ENCODE peak calls at places on chromosomes 5 and 9, in four cellular contexts. I, D, N and P are unnamed samples.

GRCh38 chr5:180390441-180391190 is 37.5 kb upstream of the GFPT2 start:
- DNase-seq in I (no peak), D (no peak), N (peak; percentile 10), P (peak; percentile 28)

GRCh38 chr5:141945511-141946024 is 12.4 kb downstream of the PCDH12 start:
- DNase-seq in I (no peak), D (no peak), N (no peak), P (peak; percentile 54)

GRCh38 chr9:97675655-97676054 is 21.5 kb downstream of the XPA start:
- DNase-seq in I (no peak), D (no peak), N (no peak), P (no peak)

GRCh38 chr5:126808619-126809018 is 31.7 kb downstream of the LMNB1 start:
- DNase-seq in I (peak; percentile 15), D (no peak), N (peak; percentile 31), P (peak; percentile 35)

GRCh38 chr9:93298498-93299417 is 114.8 kb downstream of the WNK2 start:
- DNase-seq in I (peak; percentile 86), D (no peak), N (peak; percentile 3), P (no peak)

GRCh38 chr9:2262809-2263510 is 247.8 kb downstream of the SMARCA2 start:
- DNase-seq in I (no peak), D (no peak), N (no peak), P (no peak)

GRCh38 chr5:32578362-32578761 is 7.0 kb upstream of the SUB1 start:
- DNase-seq in I (no peak), D (no peak), N (no peak), P (no peak)

GRCh38 chr5:125703616-125704015 is 719.6 kb upstream of the GRAMD2B start:
- DNase-seq in I (no peak), D (no peak), N (no peak), P (no peak)

GRCh38 chr5:133581918-133582317 is 30.4 kb downstream of the FSTL4 start:
- DNase-seq in I (no peak), D (no peak), N (no peak), P (no peak)

GRCh38 chr5:56900858-56901578 is 8.4 kb upstream of the SETD9 start:
- DNase-seq in I (peak; percentile 56), D (no peak), N (peak; percentile 19), P (peak; percentile 63)

GRCh38 chr5:58040044-58040443 is 419.8 kb downstream of the PLK2 start:
- DNase-seq in I (no peak), D (no peak), N (no peak), P (no peak)

GRCh38 chr9:2107906-2108451 is 92.8 kb downstream of the SMARCA2 start:
- DNase-seq in I (no peak), D (no peak), N (no peak), P (no peak)

GRCh38 chr9:30120654-30121053 is 2263.8 kb upstream of the ACO1 start:
- DNase-seq in I (no peak), D (no peak), N (no peak), P (no peak)

GRCh38 chr5:175853573-175854230 is 17.7 kb upstream of the CPLX2 start:
- DNase-seq in I (peak; percentile 89), D (no peak), N (no peak), P (no peak)

GRCh38 chr5:10351882-10352395 is 1.6 kb upstream of the MARCHF6 start:
- DNase-seq in I (no peak), D (no peak), N (no peak), P (no peak)

DNA sequence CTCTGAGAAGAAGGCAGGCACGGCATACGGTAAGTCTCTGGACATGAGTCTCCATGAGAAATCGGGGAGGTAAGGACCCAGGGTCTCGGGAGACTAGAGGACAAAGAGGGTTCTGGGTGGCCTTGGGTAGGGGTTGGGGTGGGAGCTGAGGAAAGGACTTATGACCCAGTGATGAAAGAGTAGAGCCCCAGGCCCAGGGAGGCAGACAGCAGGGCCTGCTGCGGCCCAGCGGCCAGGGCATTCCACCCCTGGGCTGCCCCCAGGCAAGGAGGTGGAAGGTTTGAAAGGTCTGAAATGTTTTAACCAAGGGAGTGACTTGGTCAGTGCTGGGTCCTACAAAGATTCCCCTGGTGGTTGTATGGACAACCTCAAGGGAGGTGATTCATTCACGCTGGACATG is 89.1 kb downstream of the CRB2 start:
- DNase-seq in I (no peak), D (no peak), N (no peak), P (no peak)
- TF ChIP-seq CREB1 in I (no peak), D (no peak), N (no peak), P (no peak)

GRCh38 chr9:131738293-131738692 is 1.6 kb downstream of the RAPGEF1 start:
- DNase-seq in I (no peak), D (no peak), N (no peak), P (no peak)
- TF ChIP-seq REST in I (no peak), D (no peak), N (no peak), P (no peak)

DNA sequence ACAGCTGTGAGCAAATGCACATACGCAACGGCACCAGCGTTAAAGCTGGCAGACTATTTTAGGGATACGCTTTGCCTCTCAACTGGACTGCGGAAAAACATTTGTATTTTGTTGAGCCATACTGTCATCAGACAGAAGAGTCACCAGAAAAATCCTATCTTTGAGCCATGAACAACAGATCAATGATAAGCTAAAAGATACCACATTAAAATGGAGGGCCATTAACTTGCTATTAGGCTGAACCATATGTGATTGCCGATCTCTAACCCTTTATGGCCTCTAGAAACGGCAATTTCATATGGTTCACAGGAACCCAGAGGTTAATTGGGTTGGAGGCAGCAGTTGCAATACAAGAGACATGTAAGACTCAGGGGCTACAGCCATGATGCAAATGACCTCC is 69.9 kb downstream of the MYO10 start:
- DNase-seq in I (no peak), D (no peak), N (no peak), P (no peak)
- H3K4me1 ChIP-seq in I (peaks cover 7% of the 10 kb centered on the region), D (no peaks in the 10 kb centered on the region), N (no peaks in the 10 kb centered on the region), P (peaks cover 61% of the 10 kb centered on the region)

GRCh38 chr5:81749562-81750307 is 1.2 kb downstream of the SSBP2 start:
- DNase-seq in I (no peak), D (peak; percentile 69), N (peak; percentile 45), P (peak; percentile 65)
- TF ChIP-seq CREB1 in I (no peak), D (peak; percentile 67), N (no peak), P (no peak)

GRCh38 chr5:30380228-30380627 is 813.3 kb upstream of the CDH6 start:
- DNase-seq in I (no peak), D (no peak), N (no peak), P (peak; percentile 12)

GRCh38 chr5:30387974-30388632 is 805.4 kb upstream of the CDH6 start:
- DNase-seq in I (no peak), D (no peak), N (no peak), P (peak; percentile 33)

GRCh38 chr5:30384171-30384570 is 809.3 kb upstream of the CDH6 start:
- DNase-seq in I (no peak), D (no peak), N (no peak), P (no peak)

GRCh38 chr5:30390095-30390494 is 803.4 kb upstream of the CDH6 start:
- DNase-seq in I (no peak), D (no peak), N (no peak), P (peak; percentile 43)

GRCh38 chr5:30385754-30386153 is 807.7 kb upstream of the CDH6 start:
- DNase-seq in I (no peak), D (no peak), N (no peak), P (no peak)
- TF ChIP-seq REST in I (no peak), D (no peak), N (no peak), P (no peak)

GRCh38 chr5:114427204-114427603 is 65.3 kb downstream of the KCNN2 start:
- DNase-seq in I (no peak), D (no peak), N (no peak), P (no peak)
- H3K4me1 ChIP-seq in I (no peaks in the 10 kb centered on the region), D (no peaks in the 10 kb centered on the region), N (no peaks in the 10 kb centered on the region), P (peaks cover 4% of the 10 kb centered on the region)

DNA sequence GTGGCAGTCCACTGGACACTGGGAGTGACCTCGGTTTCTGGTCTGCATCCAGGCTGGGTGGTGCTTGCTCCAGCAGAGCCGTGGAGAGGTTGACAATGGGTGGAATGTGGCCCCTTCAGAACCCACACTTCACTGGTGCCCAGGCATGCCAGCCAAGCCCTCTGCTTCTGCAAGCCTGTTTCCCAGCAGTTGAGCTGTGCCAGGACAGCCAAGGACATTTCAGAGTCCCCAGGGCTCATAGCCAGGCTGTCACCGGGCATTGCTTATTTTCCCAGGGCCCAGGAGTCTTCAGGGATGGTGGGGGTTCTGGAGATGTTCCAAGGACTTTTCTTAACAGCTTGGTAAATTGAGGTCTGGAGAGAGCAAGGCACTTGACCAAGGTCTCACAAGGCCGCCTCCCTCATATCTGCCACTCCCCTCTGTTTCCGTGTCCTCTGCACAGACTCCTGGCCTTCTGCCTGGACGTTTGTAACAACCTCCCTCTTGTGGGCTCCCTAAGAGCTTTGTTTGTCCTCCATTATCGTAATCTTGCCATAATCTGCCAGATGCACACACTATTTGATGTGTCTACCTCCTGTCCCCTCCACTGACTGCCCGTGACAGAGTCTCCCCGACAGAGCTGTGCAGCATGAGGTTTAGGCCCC is 3.8 kb upstream of the NDST1 start:
- DNase-seq in I (peak; percentile 67), D (no peak), N (peak; percentile 42), P (no peak)
- TF ChIP-seq CREB1 in I (no peak), D (no peak), N (no peak), P (no peak)

DNA sequence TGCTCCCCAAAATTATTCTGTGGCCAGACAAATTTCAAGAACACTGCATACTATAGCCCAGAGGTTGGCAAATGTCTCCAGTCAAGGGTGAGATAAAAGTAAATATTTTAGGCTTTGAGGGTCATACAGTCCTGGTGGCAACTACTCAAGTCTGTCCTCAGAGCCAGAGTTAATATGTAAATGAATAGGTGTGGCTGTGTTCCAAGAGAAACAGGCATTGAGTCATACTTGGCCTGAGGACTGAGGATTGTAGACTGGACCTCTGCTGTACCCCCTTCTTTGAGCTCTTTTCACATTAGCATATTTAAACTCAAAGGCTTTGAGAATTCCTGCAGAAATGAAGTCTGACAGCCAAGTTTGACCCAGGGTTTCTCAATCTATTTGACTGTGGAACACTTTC is 129.2 kb upstream of the PTCH1 start:
- DNase-seq in I (no peak), D (no peak), N (no peak), P (no peak)
- TF ChIP-seq REST in I (no peak), D (no peak), N (no peak), P (no peak)

GRCh38 chr9:129472651-129473102 is 148.2 kb downstream of the C9orf50 start:
- DNase-seq in I (no peak), D (no peak), N (no peak), P (peak; percentile 38)
- H3K4me1 ChIP-seq in I (peaks cover 71% of the 10 kb centered on the region), D (no peaks in the 10 kb centered on the region), N (peaks cover 20% of the 10 kb centered on the region), P (peaks cover 14% of the 10 kb centered on the region)